ENCODE peak calls at places on chromosomes 16 and 17, in nine cellular contexts. One of them, this sample, is unnamed.

GRCh38 chr16:31487720-31488629 is 5.1 kb downstream of the SLC5A2 start:
- DNase-seq in Calu3: peak
- DNase-seq in CD4-positive, alpha-beta T cell: peak
- DNase-seq in thyroid gland: peak
- DNase-seq in esophagus muscularis mucosa: no peak
- DNase-seq in fibroblast of lung: peak
- DNase-seq in cardiac fibroblast: peak
- DNase-seq in IMR-90: peak
- DNase-seq in osteoblast: peak
- DNase-seq in this sample: no peak

GRCh38 chr16:85833540-85833914 is 34.0 kb downstream of the COX4I1 start:
- DNase-seq in Calu3: no peak
- DNase-seq in osteoblast: no peak
- DNase-seq in thyroid gland: no peak
- DNase-seq in CD4-positive, alpha-beta T cell: no peak
- DNase-seq in cardiac fibroblast: no peak
- DNase-seq in fibroblast of lung: no peak
- DNase-seq in IMR-90: no peak
- DNase-seq in esophagus muscularis mucosa: no peak
- DNase-seq in this sample: no peak

GRCh38 chr16:12703935-12704334 is 99.8 kb downstream of the CPPED1 start:
- DNase-seq in cardiac fibroblast: no peak
- DNase-seq in CD4-positive, alpha-beta T cell: no peak
- DNase-seq in IMR-90: peak
- DNase-seq in thyroid gland: peak
- DNase-seq in esophagus muscularis mucosa: no peak
- DNase-seq in fibroblast of lung: no peak
- DNase-seq in osteoblast: no peak
- DNase-seq in Calu3: no peak
- DNase-seq in this sample: no peak

GRCh38 chr17:57271821-57272220 is 15.5 kb downstream of the MSI2 start:
- DNase-seq in fibroblast of lung: no peak
- DNase-seq in CD4-positive, alpha-beta T cell: no peak
- DNase-seq in esophagus muscularis mucosa: no peak
- DNase-seq in osteoblast: no peak
- DNase-seq in IMR-90: no peak
- DNase-seq in cardiac fibroblast: no peak
- DNase-seq in Calu3: no peak
- DNase-seq in thyroid gland: peak
- DNase-seq in this sample: no peak

GRCh38 chr16:69410285-69410990 is 14.0 kb upstream of the CYB5B start:
- DNase-seq in cardiac fibroblast: peak
- DNase-seq in Calu3: no peak
- DNase-seq in fibroblast of lung: peak
- DNase-seq in IMR-90: peak
- DNase-seq in osteoblast: peak
- DNase-seq in esophagus muscularis mucosa: no peak
- DNase-seq in thyroid gland: no peak
- DNase-seq in CD4-positive, alpha-beta T cell: no peak
- DNase-seq in this sample: peak

GRCh38 chr16:87834015-87834667 is 35.2 kb downstream of the SLC7A5 start:
- DNase-seq in thyroid gland: no peak
- DNase-seq in IMR-90: no peak
- DNase-seq in Calu3: no peak
- DNase-seq in CD4-positive, alpha-beta T cell: no peak
- DNase-seq in esophagus muscularis mucosa: no peak
- DNase-seq in osteoblast: no peak
- DNase-seq in fibroblast of lung: no peak
- DNase-seq in cardiac fibroblast: no peak
- DNase-seq in this sample: no peak

GRCh38 chr16:82524939-82525338 is 101.8 kb upstream of the CDH13 start:
- DNase-seq in osteoblast: no peak
- DNase-seq in CD4-positive, alpha-beta T cell: no peak
- DNase-seq in thyroid gland: no peak
- DNase-seq in Calu3: no peak
- DNase-seq in cardiac fibroblast: no peak
- DNase-seq in IMR-90: no peak
- DNase-seq in esophagus muscularis mucosa: no peak
- DNase-seq in fibroblast of lung: no peak
- DNase-seq in this sample: no peak

GRCh38 chr16:22668318-22668717 is 145.6 kb upstream of the HS3ST2 start:
- DNase-seq in CD4-positive, alpha-beta T cell: no peak
- DNase-seq in fibroblast of lung: no peak
- DNase-seq in IMR-90: no peak
- DNase-seq in Calu3: no peak
- DNase-seq in cardiac fibroblast: no peak
- DNase-seq in thyroid gland: no peak
- DNase-seq in esophagus muscularis mucosa: no peak
- DNase-seq in osteoblast: no peak
- DNase-seq in this sample: no peak

GRCh38 chr17:15920758-15921239 is 24.1 kb upstream of the ADORA2B start:
- DNase-seq in fibroblast of lung: peak
- DNase-seq in thyroid gland: no peak
- DNase-seq in CD4-positive, alpha-beta T cell: no peak
- DNase-seq in esophagus muscularis mucosa: no peak
- DNase-seq in osteoblast: peak
- DNase-seq in IMR-90: peak
- DNase-seq in Calu3: peak
- DNase-seq in cardiac fibroblast: peak
- DNase-seq in this sample: no peak

GRCh38 chr17:14508156-14508555 is 207.3 kb downstream of the HS3ST3B1 start:
- DNase-seq in esophagus muscularis mucosa: no peak
- DNase-seq in thyroid gland: no peak
- DNase-seq in IMR-90: no peak
- DNase-seq in CD4-positive, alpha-beta T cell: no peak
- DNase-seq in cardiac fibroblast: no peak
- DNase-seq in osteoblast: no peak
- DNase-seq in fibroblast of lung: no peak
- DNase-seq in Calu3: no peak
- DNase-seq in this sample: no peak

GRCh38 chr16:56263711-56264608 is 72.7 kb downstream of the GNAO1 start:
- DNase-seq in CD4-positive, alpha-beta T cell: no peak
- DNase-seq in Calu3: no peak
- DNase-seq in esophagus muscularis mucosa: no peak
- DNase-seq in osteoblast: no peak
- DNase-seq in thyroid gland: no peak
- DNase-seq in fibroblast of lung: no peak
- DNase-seq in IMR-90: no peak
- DNase-seq in cardiac fibroblast: no peak
- DNase-seq in this sample: no peak

GRCh38 chr16:85858984-85859817 is 39.8 kb upstream of the IRF8 start:
- DNase-seq in osteoblast: no peak
- DNase-seq in thyroid gland: no peak
- DNase-seq in Calu3: no peak
- DNase-seq in fibroblast of lung: no peak
- DNase-seq in esophagus muscularis mucosa: no peak
- DNase-seq in cardiac fibroblast: no peak
- DNase-seq in CD4-positive, alpha-beta T cell: no peak
- DNase-seq in IMR-90: no peak
- DNase-seq in this sample: no peak

GRCh38 chr16:73610605-73611177 is 562.8 kb upstream of the ZFHX3 start:
- DNase-seq in CD4-positive, alpha-beta T cell: no peak
- DNase-seq in esophagus muscularis mucosa: no peak
- DNase-seq in Calu3: no peak
- DNase-seq in IMR-90: no peak
- DNase-seq in thyroid gland: no peak
- DNase-seq in cardiac fibroblast: no peak
- DNase-seq in fibroblast of lung: no peak
- DNase-seq in osteoblast: no peak
- DNase-seq in this sample: no peak

GRCh38 chr17:39196820-39197331 is 593 bp downstream of the CACNB1 start:
- DNase-seq in thyroid gland: peak
- DNase-seq in fibroblast of lung: no peak
- DNase-seq in IMR-90: no peak
- DNase-seq in Calu3: peak
- DNase-seq in esophagus muscularis mucosa: no peak
- DNase-seq in cardiac fibroblast: no peak
- DNase-seq in CD4-positive, alpha-beta T cell: no peak
- DNase-seq in osteoblast: peak
- DNase-seq in this sample: no peak

GRCh38 chr16:88130681-88131080 is 179.4 kb downstream of the BANP start:
- DNase-seq in thyroid gland: no peak
- DNase-seq in IMR-90: no peak
- DNase-seq in esophagus muscularis mucosa: no peak
- DNase-seq in Calu3: no peak
- DNase-seq in fibroblast of lung: no peak
- DNase-seq in osteoblast: no peak
- DNase-seq in cardiac fibroblast: no peak
- DNase-seq in CD4-positive, alpha-beta T cell: no peak
- DNase-seq in this sample: no peak

DNA sequence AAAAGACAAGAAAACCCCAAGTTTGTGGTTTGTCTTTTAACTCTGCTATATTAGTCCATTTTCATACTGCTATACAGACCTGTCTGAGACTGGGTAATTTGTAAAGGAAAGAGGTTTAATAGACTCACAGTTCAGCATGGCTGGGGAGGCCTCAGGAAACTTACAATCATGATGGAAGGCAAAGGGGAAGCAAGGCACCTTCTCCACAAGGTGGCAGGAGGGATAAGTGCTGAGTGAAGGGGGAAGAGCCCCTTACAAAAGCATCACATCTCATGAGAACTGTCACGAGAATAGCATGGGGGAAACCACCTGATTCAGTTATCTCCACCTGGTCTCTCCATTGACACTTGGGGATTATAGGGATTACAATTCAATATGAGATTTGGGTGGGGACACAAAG is 13.5 kb upstream of the ADAM11 start:
- DNase-seq in osteoblast: no peak
- DNase-seq in CD4-positive, alpha-beta T cell: no peak
- DNase-seq in IMR-90: no peak
- DNase-seq in Calu3: no peak
- DNase-seq in fibroblast of lung: no peak
- DNase-seq in thyroid gland: no peak
- DNase-seq in esophagus muscularis mucosa: no peak
- DNase-seq in cardiac fibroblast: no peak
- DNase-seq in this sample: no peak
- TF ChIP-seq CTCF in osteoblast: no peak
- TF ChIP-seq CTCF in CD4-positive, alpha-beta T cell: no peak
- TF ChIP-seq CTCF in IMR-90: no peak
- TF ChIP-seq CTCF in Calu3: no peak
- TF ChIP-seq CTCF in fibroblast of lung: no peak
- TF ChIP-seq CTCF in thyroid gland: no peak
- TF ChIP-seq CTCF in esophagus muscularis mucosa: no peak
- TF ChIP-seq CTCF in cardiac fibroblast: no peak
- TF ChIP-seq CTCF in this sample: no peak

GRCh38 chr17:12664252-12664651 is 1.4 kb upstream of the MYOCD start:
- DNase-seq in fibroblast of lung: no peak
- DNase-seq in Calu3: no peak
- DNase-seq in IMR-90: no peak
- DNase-seq in cardiac fibroblast: no peak
- DNase-seq in CD4-positive, alpha-beta T cell: no peak
- DNase-seq in esophagus muscularis mucosa: no peak
- DNase-seq in osteoblast: no peak
- DNase-seq in thyroid gland: no peak
- DNase-seq in this sample: no peak

GRCh38 chr17:12664894-12665262 is 812 bp upstream of the MYOCD start:
- DNase-seq in esophagus muscularis mucosa: no peak
- DNase-seq in fibroblast of lung: no peak
- DNase-seq in CD4-positive, alpha-beta T cell: no peak
- DNase-seq in Calu3: no peak
- DNase-seq in osteoblast: no peak
- DNase-seq in IMR-90: no peak
- DNase-seq in cardiac fibroblast: no peak
- DNase-seq in thyroid gland: no peak
- DNase-seq in this sample: no peak

GRCh38 chr17:12666718-12667117 is 1.0 kb downstream of the MYOCD start:
- DNase-seq in cardiac fibroblast: no peak
- DNase-seq in Calu3: no peak
- DNase-seq in CD4-positive, alpha-beta T cell: no peak
- DNase-seq in IMR-90: no peak
- DNase-seq in esophagus muscularis mucosa: no peak
- DNase-seq in fibroblast of lung: no peak
- DNase-seq in thyroid gland: no peak
- DNase-seq in osteoblast: no peak
- DNase-seq in this sample: no peak

GRCh38 chr17:12665263-12666210 is at the start of gene MYOCD:
- DNase-seq in IMR-90: peak
- DNase-seq in osteoblast: peak
- DNase-seq in Calu3: peak
- DNase-seq in thyroid gland: peak
- DNase-seq in fibroblast of lung: peak
- DNase-seq in CD4-positive, alpha-beta T cell: no peak
- DNase-seq in esophagus muscularis mucosa: no peak
- DNase-seq in cardiac fibroblast: no peak
- DNase-seq in this sample: peak

DNA sequence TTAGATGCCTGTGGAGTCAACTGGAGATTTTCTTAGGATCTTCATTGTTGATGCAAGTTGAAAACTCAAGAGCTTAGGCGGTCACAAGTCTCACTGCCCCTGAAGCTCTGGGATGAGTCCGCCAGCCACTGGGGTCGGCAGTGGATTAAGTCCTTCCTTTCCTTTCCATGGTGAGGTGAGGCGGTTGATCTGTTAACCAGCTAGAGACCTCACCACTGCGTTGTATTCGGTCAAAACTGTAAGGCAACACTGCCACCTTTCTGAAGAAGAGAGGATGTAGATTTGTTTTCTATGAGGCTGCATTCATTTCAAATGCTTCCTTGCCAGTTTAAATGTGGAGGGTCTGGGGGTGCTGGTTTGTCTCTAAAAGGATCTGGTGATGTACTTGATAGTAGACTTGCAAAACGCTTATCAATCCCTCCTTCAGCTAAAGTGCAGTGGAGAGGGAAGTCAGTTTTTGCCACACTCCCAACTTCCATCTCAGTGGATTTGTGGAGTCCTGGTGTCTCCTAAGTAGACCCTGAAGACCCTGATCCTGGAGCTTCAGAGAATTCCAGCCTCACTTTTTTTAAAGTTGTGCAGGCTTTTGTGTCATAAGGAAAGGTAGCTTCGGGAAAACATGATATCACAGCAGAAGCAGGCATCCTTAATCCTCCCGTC is 1.7 kb downstream of the MYOCD start:
- DNase-seq in Calu3: peak
- DNase-seq in osteoblast: peak
- DNase-seq in IMR-90: peak
- DNase-seq in esophagus muscularis mucosa: no peak
- DNase-seq in fibroblast of lung: peak
- DNase-seq in cardiac fibroblast: peak
- DNase-seq in thyroid gland: peak
- DNase-seq in CD4-positive, alpha-beta T cell: no peak
- DNase-seq in this sample: no peak
- TF ChIP-seq CTCF in Calu3: no peak
- TF ChIP-seq CTCF in osteoblast: peak
- TF ChIP-seq CTCF in IMR-90: peak
- TF ChIP-seq CTCF in esophagus muscularis mucosa: peak
- TF ChIP-seq CTCF in fibroblast of lung: peak
- TF ChIP-seq CTCF in cardiac fibroblast: peak
- TF ChIP-seq CTCF in thyroid gland: peak
- TF ChIP-seq CTCF in CD4-positive, alpha-beta T cell: no peak
- TF ChIP-seq CTCF in this sample: peak

GRCh38 chr17:49512296-49513043 is 17.4 kb downstream of the NGFR start:
- DNase-seq in Calu3: no peak
- DNase-seq in osteoblast: peak
- DNase-seq in IMR-90: no peak
- DNase-seq in esophagus muscularis mucosa: no peak
- DNase-seq in thyroid gland: no peak
- DNase-seq in CD4-positive, alpha-beta T cell: no peak
- DNase-seq in fibroblast of lung: no peak
- DNase-seq in cardiac fibroblast: no peak
- DNase-seq in this sample: no peak
- TF ChIP-seq CTCF in Calu3: no peak
- TF ChIP-seq CTCF in osteoblast: no peak
- TF ChIP-seq CTCF in IMR-90: no peak
- TF ChIP-seq CTCF in esophagus muscularis mucosa: no peak
- TF ChIP-seq CTCF in thyroid gland: no peak
- TF ChIP-seq CTCF in CD4-positive, alpha-beta T cell: no peak
- TF ChIP-seq CTCF in fibroblast of lung: no peak
- TF ChIP-seq CTCF in cardiac fibroblast: no peak
- TF ChIP-seq CTCF in this sample: no peak

GRCh38 chr17:60901222-60901621 is 223.6 kb downstream of the BCAS3 start:
- DNase-seq in cardiac fibroblast: peak
- DNase-seq in esophagus muscularis mucosa: no peak
- DNase-seq in Calu3: no peak
- DNase-seq in thyroid gland: no peak
- DNase-seq in IMR-90: peak
- DNase-seq in osteoblast: no peak
- DNase-seq in CD4-positive, alpha-beta T cell: no peak
- DNase-seq in fibroblast of lung: peak
- DNase-seq in this sample: no peak
- TF ChIP-seq CTCF in cardiac fibroblast: peak
- TF ChIP-seq CTCF in esophagus muscularis mucosa: no peak
- TF ChIP-seq CTCF in Calu3: no peak
- TF ChIP-seq CTCF in thyroid gland: no peak
- TF ChIP-seq CTCF in IMR-90: peak
- TF ChIP-seq CTCF in osteoblast: peak
- TF ChIP-seq CTCF in CD4-positive, alpha-beta T cell: no peak
- TF ChIP-seq CTCF in fibroblast of lung: no peak
- TF ChIP-seq CTCF in this sample: peak

This sample was measured in osteocyte.